ENCODE peak calls at places on chromosomes 4 and X, in six cellular contexts. One of them, this sample, is unnamed. For H3K4me1, the result is how much of the 10 kb centered on the place peaks cover.

GRCh38 chr4:64271601-64272081 is 137.6 kb downstream of the TECRL start:
- DNase-seq in pancreas: peak
- DNase-seq in ascending aorta: no peak
- DNase-seq in MM.1S: no peak
- DNase-seq in right atrium auricular region: peak
- DNase-seq in trophoblast cell: no peak
- DNase-seq in this sample: no peak

GRCh38 chrX:154140742-154141141 is 3.3 kb upstream of the OPN1LW start:
- DNase-seq in pancreas: no peak
- DNase-seq in ascending aorta: no peak
- DNase-seq in MM.1S: no peak
- DNase-seq in right atrium auricular region: no peak
- DNase-seq in trophoblast cell: no peak
- DNase-seq in this sample: no peak

GRCh38 chr4:54543088-54543795 is 114.5 kb upstream of the KIT start:
- DNase-seq in MM.1S: no peak
- DNase-seq in ascending aorta: no peak
- DNase-seq in pancreas: no peak
- DNase-seq in right atrium auricular region: no peak
- DNase-seq in trophoblast cell: peak
- DNase-seq in this sample: peak

GRCh38 chrX:1462596-1463251 is 10.0 kb upstream of the ASMTL start:
- DNase-seq in MM.1S: no peak
- DNase-seq in pancreas: no peak
- DNase-seq in trophoblast cell: no peak
- DNase-seq in ascending aorta: peak
- DNase-seq in right atrium auricular region: peak
- DNase-seq in this sample: no peak

GRCh38 chr4:54006755-54007154 is 57.6 kb downstream of the CHIC2 start:
- DNase-seq in right atrium auricular region: no peak
- DNase-seq in ascending aorta: no peak
- DNase-seq in pancreas: no peak
- DNase-seq in MM.1S: no peak
- DNase-seq in trophoblast cell: no peak
- DNase-seq in this sample: no peak

GRCh38 chr4:10212400-10212799 is 95.8 kb upstream of the WDR1 start:
- DNase-seq in right atrium auricular region: no peak
- DNase-seq in pancreas: no peak
- DNase-seq in MM.1S: no peak
- DNase-seq in trophoblast cell: no peak
- DNase-seq in ascending aorta: no peak
- DNase-seq in this sample: no peak

GRCh38 chr4:88185916-88186315 is 27.5 kb upstream of the ABCG2 start:
- DNase-seq in right atrium auricular region: no peak
- DNase-seq in trophoblast cell: no peak
- DNase-seq in MM.1S: no peak
- DNase-seq in pancreas: no peak
- DNase-seq in ascending aorta: no peak
- DNase-seq in this sample: no peak

GRCh38 chr4:185657191-185657590 is 121.9 kb upstream of the PDLIM3 start:
- DNase-seq in ascending aorta: no peak
- DNase-seq in MM.1S: no peak
- DNase-seq in right atrium auricular region: no peak
- DNase-seq in trophoblast cell: no peak
- DNase-seq in pancreas: no peak
- DNase-seq in this sample: no peak

GRCh38 chr4:1294891-1295290 is 5.2 kb downstream of the MAEA start:
- DNase-seq in trophoblast cell: no peak
- DNase-seq in MM.1S: no peak
- DNase-seq in right atrium auricular region: no peak
- DNase-seq in pancreas: peak
- DNase-seq in ascending aorta: no peak
- DNase-seq in this sample: no peak

GRCh38 chr4:19941434-19941833 is 310.3 kb upstream of the SLIT2 start:
- DNase-seq in ascending aorta: no peak
- DNase-seq in MM.1S: no peak
- DNase-seq in trophoblast cell: no peak
- DNase-seq in right atrium auricular region: no peak
- DNase-seq in pancreas: no peak
- DNase-seq in this sample: no peak

GRCh38 chr4:99986792-99987191 is 36.7 kb upstream of the H2AZ1 start:
- DNase-seq in MM.1S: peak
- DNase-seq in right atrium auricular region: no peak
- DNase-seq in pancreas: no peak
- DNase-seq in trophoblast cell: no peak
- DNase-seq in ascending aorta: no peak
- DNase-seq in this sample: no peak

GRCh38 chr4:1721003-1721665 is at the start of the genes TACC3 and TMEM129:
- DNase-seq in ascending aorta: peak
- DNase-seq in right atrium auricular region: peak
- DNase-seq in MM.1S: peak
- DNase-seq in trophoblast cell: peak
- DNase-seq in pancreas: peak
- DNase-seq in this sample: peak

GRCh38 chr4:30256105-30256828 is 463.9 kb upstream of the PCDH7 start:
- DNase-seq in trophoblast cell: no peak
- DNase-seq in pancreas: peak
- DNase-seq in ascending aorta: no peak
- DNase-seq in MM.1S: no peak
- DNase-seq in right atrium auricular region: no peak
- DNase-seq in this sample: no peak

GRCh38 chr4:29081230-29081955 is 1638.8 kb upstream of the PCDH7 start:
- DNase-seq in pancreas: no peak
- DNase-seq in right atrium auricular region: no peak
- DNase-seq in ascending aorta: no peak
- DNase-seq in MM.1S: no peak
- DNase-seq in trophoblast cell: no peak
- DNase-seq in this sample: no peak

GRCh38 chrX:134144231-134144630 is 92.8 kb upstream of the CCDC160 start:
- DNase-seq in MM.1S: peak
- DNase-seq in right atrium auricular region: no peak
- DNase-seq in trophoblast cell: peak
- DNase-seq in ascending aorta: no peak
- DNase-seq in pancreas: no peak
- DNase-seq in this sample: no peak

GRCh38 chrX:133911816-133912495 is 73.4 kb downstream of the GPC3 start:
- DNase-seq in ascending aorta: no peak
- DNase-seq in right atrium auricular region: no peak
- DNase-seq in pancreas: no peak
- DNase-seq in trophoblast cell: peak
- DNase-seq in MM.1S: no peak
- DNase-seq in this sample: no peak

GRCh38 chr4:114237997-114238396 is 258.6 kb upstream of the ARSJ start:
- DNase-seq in right atrium auricular region: no peak
- DNase-seq in pancreas: no peak
- DNase-seq in trophoblast cell: no peak
- DNase-seq in ascending aorta: no peak
- DNase-seq in MM.1S: no peak
- DNase-seq in this sample: no peak

GRCh38 chr4:100240008-100240407 is 49.7 kb upstream of the DDIT4L start:
- DNase-seq in MM.1S: peak
- DNase-seq in right atrium auricular region: no peak
- DNase-seq in ascending aorta: no peak
- DNase-seq in trophoblast cell: no peak
- DNase-seq in pancreas: no peak
- DNase-seq in this sample: no peak

GRCh38 chrX:7132335-7133035 is 15.0 kb upstream of the STS start:
- DNase-seq in pancreas: no peak
- DNase-seq in right atrium auricular region: no peak
- DNase-seq in MM.1S: no peak
- DNase-seq in trophoblast cell: peak
- DNase-seq in ascending aorta: no peak
- DNase-seq in this sample: peak

GRCh38 chrX:112849010-112849409 is 8.4 kb upstream of the AMOT start:
- DNase-seq in trophoblast cell: no peak
- DNase-seq in pancreas: no peak
- DNase-seq in ascending aorta: no peak
- DNase-seq in MM.1S: no peak
- DNase-seq in right atrium auricular region: no peak
- DNase-seq in this sample: no peak

GRCh38 chr4:78642934-78643333 is 91.4 kb downstream of the ANXA3 start:
- DNase-seq in trophoblast cell: no peak
- DNase-seq in pancreas: no peak
- DNase-seq in MM.1S: no peak
- DNase-seq in right atrium auricular region: no peak
- DNase-seq in ascending aorta: no peak
- DNase-seq in this sample: no peak

GRCh38 chr4:183249854-183250253 is 70.2 kb downstream of the CLDN22 start:
- DNase-seq in trophoblast cell: peak
- DNase-seq in right atrium auricular region: no peak
- DNase-seq in ascending aorta: no peak
- DNase-seq in MM.1S: peak
- DNase-seq in pancreas: no peak
- DNase-seq in this sample: no peak

GRCh38 chrX:1629244-1629643 is 14.4 kb downstream of the ASMT start:
- DNase-seq in pancreas: peak
- DNase-seq in ascending aorta: no peak
- DNase-seq in MM.1S: no peak
- DNase-seq in right atrium auricular region: no peak
- DNase-seq in trophoblast cell: no peak
- DNase-seq in this sample: no peak

GRCh38 chrX:140087865-140088264 is 122.5 kb upstream of the CXorf66 start:
- DNase-seq in pancreas: no peak
- DNase-seq in trophoblast cell: no peak
- DNase-seq in right atrium auricular region: no peak
- DNase-seq in MM.1S: no peak
- DNase-seq in ascending aorta: no peak
- DNase-seq in this sample: no peak

GRCh38 chrX:49192722-49193328 is 6.7 kb upstream of the PRICKLE3 start:
- DNase-seq in trophoblast cell: peak
- DNase-seq in MM.1S: peak
- DNase-seq in pancreas: no peak
- DNase-seq in right atrium auricular region: no peak
- DNase-seq in ascending aorta: no peak
- DNase-seq in this sample: no peak

GRCh38 chrX:65677954-65678469 is 10.6 kb downstream of the MSN start:
- DNase-seq in trophoblast cell: no peak
- DNase-seq in ascending aorta: peak
- DNase-seq in MM.1S: no peak
- DNase-seq in pancreas: no peak
- DNase-seq in right atrium auricular region: peak
- DNase-seq in this sample: no peak

GRCh38 chrX:65673857-65674350 is 6.5 kb downstream of the MSN start:
- DNase-seq in pancreas: no peak
- DNase-seq in ascending aorta: no peak
- DNase-seq in right atrium auricular region: no peak
- DNase-seq in MM.1S: no peak
- DNase-seq in trophoblast cell: no peak
- DNase-seq in this sample: no peak

GRCh38 chrX:65681810-65682209 is 14.4 kb downstream of the MSN start:
- DNase-seq in right atrium auricular region: no peak
- DNase-seq in pancreas: no peak
- DNase-seq in trophoblast cell: no peak
- DNase-seq in MM.1S: no peak
- DNase-seq in ascending aorta: no peak
- DNase-seq in this sample: no peak

GRCh38 chrX:65674351-65674893 is 7.0 kb downstream of the MSN start:
- DNase-seq in MM.1S: peak
- DNase-seq in pancreas: no peak
- DNase-seq in right atrium auricular region: no peak
- DNase-seq in ascending aorta: no peak
- DNase-seq in trophoblast cell: peak
- DNase-seq in this sample: no peak

GRCh38 chrX:65679071-65679540 is 11.7 kb downstream of the MSN start:
- DNase-seq in trophoblast cell: no peak
- DNase-seq in MM.1S: no peak
- DNase-seq in right atrium auricular region: no peak
- DNase-seq in pancreas: no peak
- DNase-seq in ascending aorta: no peak
- DNase-seq in this sample: no peak
- H3K4me1 ChIP-seq in trophoblast cell: under half
- H3K4me1 ChIP-seq in MM.1S: under half
- H3K4me1 ChIP-seq in right atrium auricular region: half or more
- H3K4me1 ChIP-seq in pancreas: under half
- H3K4me1 ChIP-seq in ascending aorta: under half
- H3K4me1 ChIP-seq in this sample: under half

GRCh38 chrX:41119803-41120202 is 34.6 kb downstream of the USP9X start:
- DNase-seq in trophoblast cell: no peak
- DNase-seq in right atrium auricular region: no peak
- DNase-seq in pancreas: no peak
- DNase-seq in ascending aorta: no peak
- DNase-seq in MM.1S: no peak
- DNase-seq in this sample: no peak
- H3K4me1 ChIP-seq in trophoblast cell: under half
- H3K4me1 ChIP-seq in right atrium auricular region: under half
- H3K4me1 ChIP-seq in pancreas: under half
- H3K4me1 ChIP-seq in ascending aorta: under half
- H3K4me1 ChIP-seq in MM.1S: under half
- H3K4me1 ChIP-seq in this sample: under half

GRCh38 chrX:100647739-100648138 is 3.7 kb downstream of the SRPX2 start:
- DNase-seq in trophoblast cell: no peak
- DNase-seq in ascending aorta: no peak
- DNase-seq in pancreas: no peak
- DNase-seq in right atrium auricular region: no peak
- DNase-seq in MM.1S: no peak
- DNase-seq in this sample: no peak
- H3K4me1 ChIP-seq in trophoblast cell: under half
- H3K4me1 ChIP-seq in ascending aorta: under half
- H3K4me1 ChIP-seq in pancreas: under half
- H3K4me1 ChIP-seq in right atrium auricular region: under half
- H3K4me1 ChIP-seq in MM.1S: under half
- H3K4me1 ChIP-seq in this sample: under half

DNA sequence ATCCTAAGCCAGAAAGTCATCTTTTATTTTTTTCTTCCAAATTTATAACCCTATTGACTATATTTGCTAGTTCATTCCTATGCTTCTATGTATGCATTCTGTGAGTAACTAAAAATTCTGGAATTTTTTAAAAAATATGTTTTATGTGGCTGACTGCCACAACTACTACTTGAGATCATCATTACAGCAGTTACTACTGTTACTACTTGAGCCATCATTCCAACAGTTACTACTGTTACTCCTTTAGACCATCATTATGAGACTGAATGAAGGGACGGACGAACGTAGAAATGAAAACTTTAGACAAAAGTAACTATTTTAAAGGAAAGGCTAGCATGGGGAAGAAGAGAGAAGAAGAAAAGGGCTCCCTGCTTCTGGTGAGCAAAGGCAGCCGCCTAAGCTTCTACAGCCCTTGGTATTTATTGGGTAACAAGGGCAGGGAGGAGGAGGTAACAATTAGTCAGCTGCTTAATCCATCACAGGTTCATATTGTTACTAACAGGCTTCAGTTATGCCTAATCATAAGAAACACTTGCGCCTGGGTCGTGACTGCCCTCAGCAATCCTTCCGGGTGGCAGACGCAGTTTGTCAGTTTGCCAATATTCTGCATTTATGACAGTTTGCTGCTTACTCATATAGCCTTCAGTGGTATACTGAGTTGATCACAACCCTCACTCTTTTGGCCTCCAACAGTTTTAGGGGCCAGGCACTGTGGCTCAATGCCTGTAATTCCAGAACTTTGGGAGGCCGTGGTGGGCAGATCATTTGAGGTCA is 80.5 kb downstream of the PDLIM5 start:
- DNase-seq in ascending aorta: no peak
- DNase-seq in trophoblast cell: peak
- DNase-seq in MM.1S: no peak
- DNase-seq in right atrium auricular region: no peak
- DNase-seq in pancreas: no peak
- DNase-seq in this sample: peak
- H3K4me1 ChIP-seq in ascending aorta: half or more
- H3K4me1 ChIP-seq in trophoblast cell: under half
- H3K4me1 ChIP-seq in MM.1S: under half
- H3K4me1 ChIP-seq in right atrium auricular region: half or more
- H3K4me1 ChIP-seq in pancreas: under half
- H3K4me1 ChIP-seq in this sample: under half

This sample was measured in keratinocyte.